ENCODE peak calls at places on chromosome 16, in eight cellular contexts. R is EL, V is NCI-H1417, K is GM12865, E is T-helper 1 cell, I is T follicular helper cell, A is non-pigmented ciliary epithelial cell, T is mucosa of descending colon. C is an unnamed sample.

GRCh38 chr16:86566601-86566965 is at the start of gene FOXC2:
- DNase-seq in R (peak; percentile 95), V (no peak), K (no peak), E (peak; percentile 17), I (peak; percentile 26), A (peak; percentile 83), T (peak; percentile 72), C (no peak)

GRCh38 chr16:5761592-5761991 is 664.0 kb upstream of the EEF2KMT start:
- DNase-seq in R (no peak), V (no peak), K (no peak), E (no peak), I (no peak), A (no peak), T (no peak), C (no peak)

GRCh38 chr16:30527635-30528178 is 1.3 kb upstream of the ZNF768 start:
- DNase-seq in R (no peak), V (no peak), K (peak; percentile 80), E (no peak), I (no peak), A (no peak), T (no peak), C (peak; percentile 61)

GRCh38 chr16:82229800-82230619 is 60.0 kb upstream of the MPHOSPH6 start:
- DNase-seq in R (peak; percentile 62), V (peak; percentile 87), K (peak; percentile 67), E (peak; percentile 27), I (peak; percentile 46), A (peak; percentile 51), T (peak; percentile 49), C (peak; percentile 29)

GRCh38 chr16:4676826-4677225 is 16.5 kb upstream of the NUDT16L1 start:
- DNase-seq in R (no peak), V (no peak), K (no peak), E (no peak), I (no peak), A (no peak), T (no peak), C (no peak)

GRCh38 chr16:2147981-2148671 is at the start of gene RAB26:
- DNase-seq in R (peak; percentile 59), V (peak; percentile 95), K (peak; percentile 44), E (peak; percentile 53), I (peak; percentile 48), A (no peak), T (peak; percentile 94), C (peak; percentile 55)

GRCh38 chr16:85437161-85438052 is 175.7 kb upstream of the GSE1 start:
- DNase-seq in R (no peak), V (peak; percentile 93), K (no peak), E (no peak), I (no peak), A (no peak), T (peak; percentile 92), C (no peak)

GRCh38 chr16:48623304-48624016 is 13.5 kb upstream of the N4BP1 start:
- DNase-seq in R (peak; percentile 93), V (peak; percentile 84), K (peak; percentile 84), E (peak; percentile 84), I (peak; percentile 68), A (no peak), T (peak; percentile 89), C (peak; percentile 71)

GRCh38 chr16:24950275-24950674 is 64.9 kb downstream of the ARHGAP17 start:
- DNase-seq in R (peak; percentile 66), V (no peak), K (no peak), E (no peak), I (no peak), A (peak; percentile 27), T (no peak), C (no peak)

GRCh38 chr16:88702364-88703210 is 3.6 kb downstream of the RNF166 start:
- DNase-seq in R (no peak), V (no peak), K (no peak), E (peak; percentile 30), I (no peak), A (no peak), T (no peak), C (no peak)

GRCh38 chr16:47732122-47732805 is 271.1 kb downstream of the PHKB start:
- DNase-seq in R (peak; percentile 90), V (no peak), K (no peak), E (peak; percentile 67), I (no peak), A (peak; percentile 94), T (no peak), C (no peak)

GRCh38 chr16:82061861-82062525 is 26.9 kb downstream of the HSD17B2 start:
- DNase-seq in R (peak; percentile 19), V (peak; percentile 13), K (peak; percentile 52), E (peak; percentile 6), I (no peak), A (no peak), T (no peak), C (peak; percentile 4)

GRCh38 chr16:17149904-17150483 is 320.8 kb downstream of the XYLT1 start:
- DNase-seq in R (no peak), V (no peak), K (no peak), E (no peak), I (no peak), A (no peak), T (no peak), C (no peak)